ENCODE peak calls at places on chromosomes 2 and 18, in four cellular contexts. X is tibial artery; K is adrenal gland; F is CD4-positive, CD25-positive, alpha-beta regulatory T cell. T is an unnamed sample. For H3K36me3, the result is how much of the 10 kb centered on the place peaks cover.

GRCh38 chr2:230347659-230348305 is 20.8 kb downstream of the SP140L start:
- DNase-seq in F (no peak), X (no peak), K (no peak), T (no peak)

GRCh38 chr2:134599236-134599635 is 119.6 kb downstream of the TMEM163 start:
- DNase-seq in X (no peak), K (no peak), F (no peak), T (no peak)

GRCh38 chr2:111702809-111703196 is 181.2 kb downstream of the ANAPC1 start:
- DNase-seq in F (no peak), X (no peak), K (no peak), T (no peak)

GRCh38 chr2:6771539-6772365 is 94.0 kb downstream of the CMPK2 start:
- DNase-seq in K (no peak), X (no peak), F (no peak), T (no peak)

GRCh38 chr2:130261970-130262760 is 63.9 kb upstream of the TUBA3E start:
- DNase-seq in K (no peak), F (no peak), X (no peak), T (no peak)

GRCh38 chr18:21341141-21341540 is 99.1 kb downstream of the GREB1L start:
- DNase-seq in K (no peak), F (no peak), X (no peak), T (no peak)

GRCh38 chr2:26035110-26035728 is 1.3 kb downstream of the RAB10 start:
- DNase-seq in X (no peak), K (no peak), F (no peak), T (no peak)

GRCh38 chr2:28155627-28156026 is 237.0 kb upstream of the FOSL2 start:
- DNase-seq in F (no peak), K (no peak), X (no peak), T (no peak)

GRCh38 chr18:58044370-58045264 is 591 bp downstream of the NEDD4L start:
- DNase-seq in K (peak), F (peak), X (peak), T (peak)

DNA sequence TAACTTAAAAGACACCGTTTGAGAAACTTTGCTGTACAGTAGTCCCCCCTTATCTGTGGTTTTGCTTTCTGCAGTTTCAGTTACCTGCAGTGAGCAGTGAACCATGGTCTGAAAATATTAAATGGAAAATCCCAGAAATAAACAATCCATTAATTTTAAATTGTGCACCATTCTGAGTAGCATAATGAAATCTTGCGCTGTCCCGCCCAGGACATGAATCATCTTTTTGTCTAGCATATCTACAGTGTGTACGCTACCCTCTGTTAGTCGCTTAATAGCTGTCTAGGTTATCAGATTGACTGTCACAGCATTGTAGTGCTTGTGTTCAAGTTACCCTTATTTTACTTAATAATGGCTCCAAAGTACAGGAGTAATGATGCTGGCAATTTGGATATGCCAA is 6.1 kb downstream of the ARPC2 start:
- DNase-seq in K (no peak), X (no peak), F (no peak), T (no peak)
- H3K36me3 ChIP-seq in K (under half), X (under half), F (half or more), T (under half)

GRCh38 chr2:207589143-207589542 is 36.1 kb downstream of the METTL21A start:
- DNase-seq in X (no peak), K (no peak), F (no peak), T (no peak)

GRCh38 chr2:207587305-207587704 is 37.9 kb downstream of the METTL21A start:
- DNase-seq in X (no peak), K (no peak), F (no peak), T (no peak)

DNA sequence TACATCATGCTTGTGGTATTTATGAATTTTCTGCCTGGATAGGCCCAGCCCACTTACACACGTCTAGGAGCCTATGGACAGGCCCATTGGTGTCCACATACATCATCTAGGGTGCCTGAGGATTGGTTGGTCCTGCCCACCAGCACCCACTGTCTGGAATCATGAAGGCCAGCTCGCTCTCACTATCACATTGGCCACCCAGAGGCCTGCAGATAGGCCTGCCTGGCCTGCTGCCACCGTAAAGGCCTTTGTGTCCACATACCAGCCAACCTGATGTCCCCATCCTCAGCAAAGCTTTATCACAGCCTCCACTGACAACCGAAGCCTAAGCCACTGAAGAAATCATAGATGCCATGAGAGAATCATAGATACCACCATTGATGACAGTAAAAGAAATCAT is 40.2 kb downstream of the METTL21A start:
- DNase-seq in K (no peak), X (no peak), F (no peak), T (no peak)
- H3K36me3 ChIP-seq in K (under half), X (half or more), F (half or more), T (half or more)

GRCh38 chr2:182917924-182918323 is 51.5 kb upstream of the FRZB start:
- DNase-seq in K (no peak), X (no peak), F (no peak), T (no peak)
- H3K36me3 ChIP-seq in K (under half), X (half or more), F (under half), T (under half)

DNA sequence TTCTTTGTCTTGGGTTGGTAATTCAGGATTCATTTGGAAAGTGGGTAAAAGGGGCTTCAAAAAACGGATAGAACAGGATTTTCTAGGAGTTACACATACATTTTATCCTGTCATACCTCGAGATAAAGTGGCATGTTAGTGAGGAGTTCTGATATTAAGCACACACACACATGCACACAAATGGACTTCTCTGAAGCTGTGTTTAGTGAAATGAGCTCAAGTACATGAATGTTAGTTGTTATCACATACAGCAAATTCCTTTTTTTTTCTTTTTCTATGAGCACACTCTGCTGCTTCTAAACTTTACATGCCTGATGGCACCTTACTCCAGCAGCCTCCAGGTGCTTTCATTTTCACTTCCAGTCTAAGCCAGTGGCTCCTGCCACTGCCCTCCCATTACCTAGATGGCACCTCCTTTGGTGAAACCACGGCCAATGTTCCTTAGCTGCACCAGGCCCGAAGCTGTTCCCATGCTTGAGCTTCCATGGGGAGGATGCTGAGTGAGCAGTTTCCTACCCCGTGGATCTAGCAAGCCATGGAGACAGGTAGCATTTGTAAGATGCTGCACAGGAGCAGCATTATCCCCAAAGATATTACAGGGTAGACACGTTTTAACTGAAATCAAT is 49.7 kb downstream of the STAT1 start:
- DNase-seq in K (no peak), F (no peak), X (no peak), T (no peak)
- H3K36me3 ChIP-seq in K (under half), F (half or more), X (under half), T (under half)